ENCODE peak calls at places on chromosomes 6 and 20, in ten cellular contexts. One of them, this sample, is unnamed.

GRCh38 chr6:118675225-118675624 is 23.8 kb upstream of the CEP85L start:
- DNase-seq in head of caudate nucleus: no peak
- DNase-seq in AG04450: no peak
- DNase-seq in NT2/D1: no peak
- DNase-seq in T-helper 1 cell: no peak
- DNase-seq in cardiac fibroblast: no peak
- DNase-seq in cardiac muscle cell: no peak
- DNase-seq in activated gamma-delta T cell: no peak
- DNase-seq in AG08396: no peak
- DNase-seq in GM23248: no peak
- DNase-seq in this sample: no peak

GRCh38 chr6:112253842-112254816 is at the start of gene LAMA4:
- DNase-seq in cardiac fibroblast: peak; percentile 73
- DNase-seq in activated gamma-delta T cell: peak; percentile 8
- DNase-seq in AG04450: no peak
- DNase-seq in cardiac muscle cell: peak; percentile 69
- DNase-seq in AG08396: peak; percentile 62
- DNase-seq in NT2/D1: no peak
- DNase-seq in T-helper 1 cell: no peak
- DNase-seq in head of caudate nucleus: peak; percentile 58
- DNase-seq in GM23248: peak; percentile 83
- DNase-seq in this sample: peak; percentile 25

GRCh38 chr6:155498370-155498769 is 42.7 kb upstream of the NOX3 start:
- DNase-seq in cardiac fibroblast: peak; percentile 58
- DNase-seq in activated gamma-delta T cell: no peak
- DNase-seq in NT2/D1: no peak
- DNase-seq in GM23248: peak; percentile 56
- DNase-seq in T-helper 1 cell: no peak
- DNase-seq in cardiac muscle cell: no peak
- DNase-seq in head of caudate nucleus: no peak
- DNase-seq in AG08396: no peak
- DNase-seq in AG04450: no peak
- DNase-seq in this sample: no peak

GRCh38 chr20:36891211-36891610 is 15.3 kb downstream of the TLDC2 start:
- DNase-seq in cardiac fibroblast: no peak
- DNase-seq in activated gamma-delta T cell: no peak
- DNase-seq in head of caudate nucleus: no peak
- DNase-seq in GM23248: no peak
- DNase-seq in T-helper 1 cell: no peak
- DNase-seq in AG04450: no peak
- DNase-seq in NT2/D1: no peak
- DNase-seq in cardiac muscle cell: no peak
- DNase-seq in AG08396: no peak
- DNase-seq in this sample: no peak

GRCh38 chr20:35598476-35598875 is 17.2 kb upstream of the SPAG4 start:
- DNase-seq in AG04450: no peak
- DNase-seq in cardiac fibroblast: no peak
- DNase-seq in AG08396: no peak
- DNase-seq in head of caudate nucleus: peak; percentile 25
- DNase-seq in T-helper 1 cell: no peak
- DNase-seq in activated gamma-delta T cell: no peak
- DNase-seq in GM23248: no peak
- DNase-seq in cardiac muscle cell: no peak
- DNase-seq in NT2/D1: no peak
- DNase-seq in this sample: no peak

GRCh38 chr6:163554663-163555062 is 140.1 kb downstream of the QKI start:
- DNase-seq in activated gamma-delta T cell: no peak
- DNase-seq in T-helper 1 cell: peak; percentile 16
- DNase-seq in AG04450: no peak
- DNase-seq in cardiac fibroblast: peak; percentile 73
- DNase-seq in AG08396: peak; percentile 28
- DNase-seq in GM23248: peak; percentile 65
- DNase-seq in NT2/D1: no peak
- DNase-seq in head of caudate nucleus: peak; percentile 46
- DNase-seq in cardiac muscle cell: peak; percentile 51
- DNase-seq in this sample: peak; percentile 58

GRCh38 chr6:41193884-41194283 is 7.1 kb downstream of the TREML2 start:
- DNase-seq in cardiac muscle cell: no peak
- DNase-seq in AG04450: no peak
- DNase-seq in AG08396: no peak
- DNase-seq in cardiac fibroblast: no peak
- DNase-seq in T-helper 1 cell: no peak
- DNase-seq in GM23248: no peak
- DNase-seq in head of caudate nucleus: no peak
- DNase-seq in NT2/D1: no peak
- DNase-seq in activated gamma-delta T cell: no peak
- DNase-seq in this sample: no peak

GRCh38 chr6:108123946-108124345 is 41.9 kb upstream of the NR2E1 start:
- DNase-seq in NT2/D1: no peak
- DNase-seq in GM23248: no peak
- DNase-seq in cardiac muscle cell: no peak
- DNase-seq in AG08396: no peak
- DNase-seq in AG04450: no peak
- DNase-seq in activated gamma-delta T cell: no peak
- DNase-seq in cardiac fibroblast: no peak
- DNase-seq in head of caudate nucleus: no peak
- DNase-seq in T-helper 1 cell: no peak
- DNase-seq in this sample: no peak

GRCh38 chr6:85676086-85676729 is 33.5 kb upstream of the SYNCRIP start:
- DNase-seq in T-helper 1 cell: no peak
- DNase-seq in head of caudate nucleus: no peak
- DNase-seq in cardiac muscle cell: no peak
- DNase-seq in cardiac fibroblast: peak; percentile 42
- DNase-seq in NT2/D1: no peak
- DNase-seq in AG04450: no peak
- DNase-seq in AG08396: no peak
- DNase-seq in activated gamma-delta T cell: no peak
- DNase-seq in GM23248: peak; percentile 57
- DNase-seq in this sample: no peak

This sample was measured in upper lobe of left lung.